ENCODE peak calls at places on chromosomes 1 and 21, in four cellular contexts. One of them, this sample, is unnamed.

GRCh38 chr1:226510453-226510852 is 38.1 kb upstream of the STUM start:
- DNase-seq in B cell: no peak
- DNase-seq in NCI-H1105 treated with DMSO at 0.1 percent for 48 hours: no peak
- DNase-seq in fibroblast of pulmonary artery: peak
- DNase-seq in this sample: no peak

GRCh38 chr1:24318988-24319863 is at the start of gene GRHL3:
- DNase-seq in B cell: peak
- DNase-seq in NCI-H1105 treated with DMSO at 0.1 percent for 48 hours: peak
- DNase-seq in fibroblast of pulmonary artery: no peak
- DNase-seq in this sample: peak

GRCh38 chr1:26306290-26307221 is at the start of gene UBXN11:
- DNase-seq in NCI-H1105 treated with DMSO at 0.1 percent for 48 hours: peak
- DNase-seq in B cell: peak
- DNase-seq in fibroblast of pulmonary artery: peak
- DNase-seq in this sample: peak

GRCh38 chr1:24714859-24715520 is 30.3 kb upstream of the CLIC4 start:
- DNase-seq in NCI-H1105 treated with DMSO at 0.1 percent for 48 hours: no peak
- DNase-seq in fibroblast of pulmonary artery: peak
- DNase-seq in B cell: no peak
- DNase-seq in this sample: no peak

GRCh38 chr1:19909971-19910370 is 13.4 kb downstream of the PLA2G2E start:
- DNase-seq in NCI-H1105 treated with DMSO at 0.1 percent for 48 hours: no peak
- DNase-seq in B cell: no peak
- DNase-seq in fibroblast of pulmonary artery: no peak
- DNase-seq in this sample: no peak

GRCh38 chr1:155952505-155952890 is 11.1 kb downstream of the RXFP4 start:
- DNase-seq in fibroblast of pulmonary artery: no peak
- DNase-seq in B cell: no peak
- DNase-seq in NCI-H1105 treated with DMSO at 0.1 percent for 48 hours: no peak
- DNase-seq in this sample: no peak

GRCh38 chr21:29649370-29649963 is 290.3 kb downstream of the GRIK1 start:
- DNase-seq in NCI-H1105 treated with DMSO at 0.1 percent for 48 hours: no peak
- DNase-seq in fibroblast of pulmonary artery: no peak
- DNase-seq in B cell: no peak
- DNase-seq in this sample: no peak

GRCh38 chr1:205532996-205533728 is 28.7 kb downstream of the CDK18 start:
- DNase-seq in fibroblast of pulmonary artery: peak
- DNase-seq in B cell: no peak
- DNase-seq in NCI-H1105 treated with DMSO at 0.1 percent for 48 hours: no peak
- DNase-seq in this sample: no peak

GRCh38 chr1:20726932-20727745 is 5.4 kb downstream of the SH2D5 start:
- DNase-seq in B cell: no peak
- DNase-seq in fibroblast of pulmonary artery: no peak
- DNase-seq in NCI-H1105 treated with DMSO at 0.1 percent for 48 hours: no peak
- DNase-seq in this sample: no peak

GRCh38 chr1:198528376-198528775 is 12.1 kb downstream of the ATP6V1G3 start:
- DNase-seq in B cell: no peak
- DNase-seq in NCI-H1105 treated with DMSO at 0.1 percent for 48 hours: no peak
- DNase-seq in fibroblast of pulmonary artery: peak
- DNase-seq in this sample: peak

GRCh38 chr1:90394247-90394646 is 322.9 kb downstream of the BARHL2 start:
- DNase-seq in B cell: no peak
- DNase-seq in fibroblast of pulmonary artery: peak
- DNase-seq in NCI-H1105 treated with DMSO at 0.1 percent for 48 hours: no peak
- DNase-seq in this sample: no peak

GRCh38 chr21:39852021-39852721 is 15.1 kb upstream of the PCP4 start:
- DNase-seq in B cell: no peak
- DNase-seq in fibroblast of pulmonary artery: no peak
- DNase-seq in NCI-H1105 treated with DMSO at 0.1 percent for 48 hours: no peak
- DNase-seq in this sample: no peak

GRCh38 chr1:172414331-172414730 is 6.2 kb upstream of the C1orf105 start:
- DNase-seq in fibroblast of pulmonary artery: peak
- DNase-seq in B cell: no peak
- DNase-seq in NCI-H1105 treated with DMSO at 0.1 percent for 48 hours: no peak
- DNase-seq in this sample: no peak

GRCh38 chr1:20355828-20356735 is 65.4 kb downstream of the VWA5B1 start:
- DNase-seq in B cell: no peak
- DNase-seq in fibroblast of pulmonary artery: no peak
- DNase-seq in NCI-H1105 treated with DMSO at 0.1 percent for 48 hours: no peak
- DNase-seq in this sample: no peak

GRCh38 chr1:2885001-2885400 is 83.5 kb upstream of the TTC34 start:
- DNase-seq in NCI-H1105 treated with DMSO at 0.1 percent for 48 hours: no peak
- DNase-seq in B cell: no peak
- DNase-seq in fibroblast of pulmonary artery: no peak
- DNase-seq in this sample: no peak

GRCh38 chr1:211635602-211636205 is 39.7 kb downstream of the NEK2 start:
- DNase-seq in NCI-H1105 treated with DMSO at 0.1 percent for 48 hours: no peak
- DNase-seq in B cell: no peak
- DNase-seq in fibroblast of pulmonary artery: no peak
- DNase-seq in this sample: no peak

GRCh38 chr1:5645929-5646328 is 346.3 kb downstream of the NPHP4 start:
- DNase-seq in fibroblast of pulmonary artery: no peak
- DNase-seq in NCI-H1105 treated with DMSO at 0.1 percent for 48 hours: no peak
- DNase-seq in B cell: no peak
- DNase-seq in this sample: no peak

GRCh38 chr1:204350857-204351573 is 8.7 kb downstream of the PLEKHA6 start:
- DNase-seq in fibroblast of pulmonary artery: peak
- DNase-seq in NCI-H1105 treated with DMSO at 0.1 percent for 48 hours: peak
- DNase-seq in B cell: no peak
- DNase-seq in this sample: peak

GRCh38 chr1:20836230-20836629 is 49.1 kb upstream of the HP1BP3 start:
- DNase-seq in fibroblast of pulmonary artery: no peak
- DNase-seq in NCI-H1105 treated with DMSO at 0.1 percent for 48 hours: no peak
- DNase-seq in B cell: no peak
- DNase-seq in this sample: no peak

GRCh38 chr21:39518055-39518844 is 66.5 kb downstream of the SH3BGR start:
- DNase-seq in fibroblast of pulmonary artery: peak
- DNase-seq in B cell: peak
- DNase-seq in NCI-H1105 treated with DMSO at 0.1 percent for 48 hours: peak
- DNase-seq in this sample: peak

GRCh38 chr21:33940846-33941245 is 25.2 kb upstream of the ATP5PO start:
- DNase-seq in B cell: no peak
- DNase-seq in fibroblast of pulmonary artery: peak
- DNase-seq in NCI-H1105 treated with DMSO at 0.1 percent for 48 hours: no peak
- DNase-seq in this sample: peak

GRCh38 chr1:32759521-32759980 is 57.0 kb upstream of the SYNC start:
- DNase-seq in NCI-H1105 treated with DMSO at 0.1 percent for 48 hours: no peak
- DNase-seq in fibroblast of pulmonary artery: no peak
- DNase-seq in B cell: no peak
- DNase-seq in this sample: no peak